ENCODE peak calls at places on chromosomes 5 and 9, in ten cellular contexts. D is Panc1; T is spleen; A is fibroblast of lung; I is CD8-positive, alpha-beta T cell; F is GM12878; B is cardiac muscle cell; Z is mammary epithelial cell; U is PC-9; L is GM23248. W is an unnamed sample.

GRCh38 chr5:41903382-41903891 is 707 bp upstream of the RIMOC1 start:
- DNase-seq in D (no peak), T (no peak), A (no peak), I (no peak), F (no peak), B (no peak), Z (no peak), U (no peak), L (no peak), W (no peak)

GRCh38 chr5:178163772-178164735 is 10.4 kb upstream of the NHP2 start:
- DNase-seq in D (peak), T (peak), A (peak), I (peak), F (peak), B (peak), Z (peak), U (peak), L (peak), W (peak)

GRCh38 chr9:79955300-79955699 is 383.5 kb downstream of the TLE4 start:
- DNase-seq in D (no peak), T (no peak), A (no peak), I (no peak), F (no peak), B (peak), Z (no peak), U (no peak), L (peak), W (peak)

GRCh38 chr5:17402291-17403121 is 95.5 kb upstream of the TAF11L2 start:
- DNase-seq in D (no peak), T (no peak), A (no peak), I (no peak), F (no peak), B (no peak), Z (no peak), U (no peak), L (no peak), W (no peak)

GRCh38 chr9:64773491-64773931 is 511.5 kb downstream of the FOXD4L5 start:
- DNase-seq in D (no peak), T (peak), A (peak), I (peak), F (no peak), B (peak), Z (no peak), U (no peak), L (peak), W (peak)

GRCh38 chr9:69564557-69564956 is 107.6 kb downstream of the APBA1 start:
- DNase-seq in D (no peak), T (no peak), A (no peak), I (no peak), F (no peak), B (peak), Z (no peak), U (no peak), L (peak), W (no peak)

GRCh38 chr9:376115-376514 is 161.4 kb downstream of the DOCK8 start:
- DNase-seq in D (no peak), T (no peak), A (no peak), I (no peak), F (no peak), B (no peak), Z (no peak), U (no peak), L (no peak), W (no peak)

GRCh38 chr5:96883871-96884270 is 7.6 kb downstream of the ERAP2 start:
- DNase-seq in D (no peak), T (no peak), A (no peak), I (no peak), F (no peak), B (no peak), Z (no peak), U (no peak), L (no peak), W (no peak)

GRCh38 chr9:119968837-119969707 is 599.8 kb upstream of the BRINP1 start:
- DNase-seq in D (no peak), T (peak), A (peak), I (no peak), F (no peak), B (peak), Z (peak), U (peak), L (peak), W (peak)

GRCh38 chr5:143047091-143047490 is 276.9 kb downstream of the ARHGAP26 start:
- DNase-seq in D (no peak), T (no peak), A (no peak), I (no peak), F (no peak), B (no peak), Z (no peak), U (no peak), L (peak), W (no peak)

GRCh38 chr9:126471084-126471611 is 142.6 kb upstream of the LMX1B start:
- DNase-seq in D (no peak), T (peak), A (peak), I (peak), F (peak), B (peak), Z (no peak), U (no peak), L (peak), W (no peak)

GRCh38 chr5:93579561-93580386 is 1.2 kb downstream of the NR2F1-AS1 start:
- DNase-seq in D (no peak), T (peak), A (peak), I (no peak), F (no peak), B (peak), Z (peak), U (peak), L (peak), W (no peak)

GRCh38 chr9:137663584-137663983 is 44.8 kb downstream of the EHMT1 start:
- DNase-seq in D (no peak), T (no peak), A (no peak), I (no peak), F (no peak), B (no peak), Z (no peak), U (no peak), L (no peak), W (no peak)

GRCh38 chr5:140130949-140131733 is 5.4 kb downstream of the IGIP start:
- DNase-seq in D (no peak), T (no peak), A (no peak), I (no peak), F (no peak), B (no peak), Z (no peak), U (no peak), L (no peak), W (no peak)
- H3K4me3 ChIP-seq in D (no peak), T (no peak), A (no peak), I (no peak), F (no peak), B (no peak), Z (no peak), U (no peak), L (peak), W (no peak)

DNA sequence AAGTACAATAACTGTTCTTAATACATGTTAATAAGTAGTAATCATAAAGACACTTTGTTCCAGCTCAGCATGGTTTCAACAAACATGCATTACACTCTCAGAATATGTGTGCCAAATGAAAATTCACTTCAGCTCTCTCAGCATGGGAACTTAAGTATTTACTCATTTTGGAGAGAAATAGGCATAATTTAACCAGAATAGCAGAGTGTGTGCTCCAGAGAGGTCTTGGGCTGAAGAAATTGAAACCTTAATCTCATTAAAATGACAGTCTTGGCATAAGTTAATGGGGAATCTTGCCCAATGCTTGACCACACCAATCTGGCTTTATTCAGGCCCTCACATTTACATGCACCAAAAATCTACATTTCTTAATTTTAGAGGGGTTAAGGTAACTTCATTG is 11.0 kb upstream of the LOX start:
- DNase-seq in D (no peak), T (no peak), A (peak), I (no peak), F (no peak), B (peak), Z (no peak), U (no peak), L (peak), W (no peak)
- H3K27ac ChIP-seq in D (no peak), T (no peak), A (no peak), I (no peak), F (no peak), B (no peak), Z (no peak), U (no peak), L (peak), W (no peak)

DNA sequence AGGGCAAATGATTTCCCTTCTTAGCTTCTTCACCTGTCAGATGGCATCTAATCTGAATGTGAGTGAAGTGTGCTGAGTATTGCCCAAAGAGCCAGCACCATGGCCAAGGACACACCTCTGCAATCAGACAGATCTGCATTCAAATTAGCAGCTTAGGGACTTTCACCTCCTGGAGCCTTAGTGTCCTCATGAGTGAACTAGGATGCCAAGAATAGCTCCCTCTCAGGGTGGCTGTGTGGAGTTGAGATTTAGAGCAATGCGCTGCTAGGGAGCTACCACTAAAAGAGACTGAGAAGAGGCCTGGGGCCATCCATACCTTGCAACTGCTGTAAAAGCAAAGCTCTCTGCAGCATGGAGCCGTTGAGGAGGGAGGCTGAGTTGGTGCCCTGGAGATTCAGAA is 1.4 kb downstream of the CIZ1 start:
- DNase-seq in D (no peak), T (no peak), A (no peak), I (no peak), F (no peak), B (no peak), Z (no peak), U (no peak), L (no peak), W (peak)
- H3K4me3 ChIP-seq in D (no peak), T (peak), A (no peak), I (no peak), F (peak), B (peak), Z (no peak), U (no peak), L (peak), W (peak)

DNA sequence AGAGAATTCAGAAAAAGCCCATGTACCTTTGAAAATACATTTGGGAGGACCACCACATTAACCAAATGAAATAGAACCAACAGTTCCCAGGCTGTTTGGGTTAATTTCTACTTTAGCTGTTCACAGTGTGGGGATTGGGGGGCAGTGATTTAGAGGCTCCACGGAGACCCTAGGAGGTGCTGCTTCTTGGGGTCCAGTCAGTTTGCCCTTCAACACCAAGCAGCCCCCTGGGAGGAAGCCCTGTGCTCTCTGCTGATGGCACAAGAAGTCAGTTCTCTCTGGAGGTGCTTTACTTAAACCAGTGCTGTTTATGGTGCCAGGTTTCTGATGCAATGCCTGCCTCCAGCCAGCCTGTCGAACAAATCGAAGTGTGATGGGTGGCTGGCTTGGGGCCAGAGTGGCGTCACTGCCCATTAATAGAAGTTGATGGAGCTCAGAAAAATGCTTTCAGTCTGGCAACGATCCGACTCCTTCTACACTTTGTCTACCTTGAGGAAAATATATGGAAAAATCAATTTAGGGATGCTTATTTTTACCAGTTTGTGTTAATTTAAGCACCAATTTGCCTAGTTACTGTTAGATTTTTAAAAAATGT is 134.0 kb downstream of the SNX18 start:
- DNase-seq in D (no peak), T (no peak), A (peak), I (no peak), F (no peak), B (peak), Z (peak), U (peak), L (peak), W (no peak)
- H3K27ac ChIP-seq in D (no peak), T (no peak), A (no peak), I (no peak), F (no peak), B (no peak), Z (peak), U (no peak), L (no peak), W (no peak)

GRCh38 chr9:36276254-36276653 is 18.0 kb upstream of the GNE start:
- DNase-seq in D (no peak), T (no peak), A (no peak), I (no peak), F (no peak), B (no peak), Z (no peak), U (no peak), L (no peak), W (no peak)

GRCh38 chr9:36280989-36281388 is 22.7 kb upstream of the GNE start:
- DNase-seq in D (no peak), T (no peak), A (no peak), I (no peak), F (no peak), B (no peak), Z (no peak), U (no peak), L (no peak), W (no peak)

GRCh38 chr9:36276840-36277239 is 18.6 kb upstream of the GNE start:
- DNase-seq in D (no peak), T (no peak), A (peak), I (no peak), F (no peak), B (peak), Z (peak), U (peak), L (peak), W (no peak)

GRCh38 chr9:36278243-36278642 is 20.0 kb upstream of the GNE start:
- DNase-seq in D (no peak), T (no peak), A (no peak), I (no peak), F (no peak), B (no peak), Z (no peak), U (no peak), L (no peak), W (no peak)

GRCh38 chr9:36275060-36275459 is 16.8 kb upstream of the GNE start:
- DNase-seq in D (no peak), T (no peak), A (no peak), I (no peak), F (no peak), B (no peak), Z (no peak), U (no peak), L (no peak), W (no peak)
- H3K4me3 ChIP-seq in D (peak), T (no peak), A (no peak), I (no peak), F (no peak), B (no peak), Z (no peak), U (peak), L (no peak), W (no peak)

DNA sequence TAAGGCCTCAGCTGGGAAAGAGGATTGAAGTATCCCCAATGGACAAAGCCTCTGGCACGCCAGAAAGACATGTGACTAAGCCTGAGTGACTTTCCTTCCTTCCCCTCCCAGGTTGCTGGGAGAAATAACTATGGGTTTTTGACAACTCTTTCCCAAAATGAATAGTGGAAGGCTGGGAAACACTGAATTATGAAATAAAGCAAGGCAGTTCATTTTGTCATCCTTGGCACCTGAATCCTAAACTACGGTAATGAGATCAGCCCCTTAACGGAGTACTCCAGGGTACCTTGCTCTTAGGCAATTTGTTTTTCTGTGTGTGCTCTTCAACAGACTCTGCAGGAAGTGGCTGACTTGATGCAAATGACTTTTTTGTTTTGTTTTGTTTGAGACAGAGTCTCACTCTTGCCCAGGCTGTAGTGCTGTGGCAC is 75.2 kb downstream of the LMNB1 start:
- DNase-seq in D (no peak), T (no peak), A (no peak), I (no peak), F (peak), B (peak), Z (no peak), U (no peak), L (peak), W (no peak)
- H3K27ac ChIP-seq in D (no peak), T (no peak), A (no peak), I (peak), F (peak), B (no peak), Z (no peak), U (no peak), L (no peak), W (no peak)

GRCh38 chr5:59320420-59320819 is 573.1 kb downstream of the PDE4D start:
- DNase-seq in D (no peak), T (no peak), A (no peak), I (no peak), F (no peak), B (no peak), Z (no peak), U (no peak), L (no peak), W (no peak)

GRCh38 chr5:59321631-59322030 is 571.9 kb downstream of the PDE4D start:
- DNase-seq in D (no peak), T (no peak), A (no peak), I (no peak), F (no peak), B (no peak), Z (no peak), U (no peak), L (no peak), W (no peak)

GRCh38 chr5:59317772-59318205 is 575.7 kb downstream of the PDE4D start:
- DNase-seq in D (no peak), T (no peak), A (no peak), I (no peak), F (no peak), B (no peak), Z (no peak), U (no peak), L (no peak), W (no peak)

GRCh38 chr5:59319286-59319685 is 574.2 kb downstream of the PDE4D start:
- DNase-seq in D (no peak), T (no peak), A (no peak), I (no peak), F (no peak), B (no peak), Z (no peak), U (no peak), L (no peak), W (no peak)

DNA sequence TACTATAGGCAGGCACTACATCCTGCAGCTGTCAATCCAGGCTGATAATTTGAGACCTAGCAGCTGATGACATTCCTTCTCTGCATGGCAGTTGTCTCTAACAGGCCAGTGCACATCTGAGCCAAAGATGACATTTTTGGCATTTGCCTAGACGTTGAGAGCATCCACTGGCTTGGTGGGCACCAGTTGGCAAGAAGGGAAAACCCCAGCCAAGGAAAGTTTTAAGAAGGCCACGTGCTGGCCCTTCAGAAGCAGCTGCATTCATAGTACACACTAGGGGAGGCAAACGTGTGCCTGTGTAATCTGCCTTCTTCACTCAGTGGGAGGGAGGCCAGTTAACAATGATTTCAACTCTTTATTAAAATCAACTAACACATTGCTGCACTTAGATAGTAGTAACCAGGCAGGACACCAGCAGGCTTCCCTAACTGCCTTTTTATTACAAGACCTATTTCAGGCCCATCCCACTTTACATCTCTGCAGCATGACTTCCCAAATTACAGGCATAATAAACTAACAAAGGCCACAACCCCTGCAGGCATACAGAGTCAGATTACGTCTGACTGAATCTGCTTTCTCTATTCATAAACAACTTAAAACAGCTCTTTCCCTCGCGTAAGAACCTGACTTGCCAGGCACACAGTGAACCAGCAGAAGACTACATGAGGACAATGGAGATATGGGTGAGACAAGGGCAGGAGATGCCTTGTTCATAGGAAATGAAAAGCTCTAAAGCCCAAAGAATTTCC is 576.3 kb downstream of the PDE4D start:
- DNase-seq in D (no peak), T (no peak), A (no peak), I (no peak), F (no peak), B (peak), Z (peak), U (peak), L (peak), W (no peak)
- H3K4me3 ChIP-seq in D (peak), T (no peak), A (peak), I (no peak), F (no peak), B (no peak), Z (no peak), U (no peak), L (no peak), W (no peak)